ENCODE peak calls at places on chromosomes 3 and 15, in five cellular contexts. A, T, R, D and V are unnamed samples.

GRCh38 chr3:58899159-58899952 is 150.5 kb downstream of the CFAP20DC start:
- DNase-seq in A (no peak), T (peak; percentile 47), R (peak; percentile 69), D (no peak), V (no peak)

GRCh38 chr3:190862209-190863118 is at the start of gene GMNC:
- DNase-seq in A (peak; percentile 72), T (no peak), R (peak; percentile 93), D (peak; percentile 38), V (peak; percentile 41)

GRCh38 chr3:39191103-39191502 is 1.3 kb downstream of the XIRP1 start:
- DNase-seq in A (no peak), T (no peak), R (no peak), D (no peak), V (no peak)

GRCh38 chr3:43338295-43338694 is 52.0 kb downstream of the SNRK start:
- DNase-seq in A (no peak), T (peak; percentile 28), R (no peak), D (no peak), V (no peak)

GRCh38 chr15:40302288-40302886 is 5.3 kb downstream of the PLCB2 start:
- DNase-seq in A (no peak), T (no peak), R (no peak), D (no peak), V (no peak)

GRCh38 chr15:90067953-90068613 is 34.2 kb downstream of the IDH2 start:
- DNase-seq in A (no peak), T (no peak), R (no peak), D (no peak), V (no peak)

GRCh38 chr3:50515565-50516047 is 12.2 kb upstream of the CACNA2D2 start:
- DNase-seq in A (no peak), T (peak; percentile 28), R (peak; percentile 63), D (peak; percentile 12), V (no peak)

GRCh38 chr3:14810795-14811661 is 7.7 kb upstream of the FGD5 start:
- DNase-seq in A (no peak), T (no peak), R (no peak), D (no peak), V (no peak)

GRCh38 chr3:377158-377561 is 180.6 kb downstream of the CHL1 start:
- DNase-seq in A (no peak), T (peak; percentile 36), R (no peak), D (peak; percentile 42), V (no peak)

GRCh38 chr15:75027551-75027950 is 4.2 kb downstream of the PPCDC start:
- DNase-seq in A (no peak), T (no peak), R (no peak), D (no peak), V (no peak)

GRCh38 chr15:44340410-44340809 is 51.9 kb downstream of the GOLM2 start:
- DNase-seq in A (no peak), T (no peak), R (no peak), D (no peak), V (peak; percentile 55)

GRCh38 chr15:34953851-34954250 is 15.7 kb downstream of the AQR start:
- DNase-seq in A (no peak), T (no peak), R (no peak), D (no peak), V (no peak)

GRCh38 chr3:144816366-144816765 is 844.7 kb downstream of the DIPK2A start:
- DNase-seq in A (no peak), T (no peak), R (no peak), D (no peak), V (no peak)

GRCh38 chr15:31442203-31443090 is 115.8 kb downstream of the KLF13 start:
- DNase-seq in A (no peak), T (no peak), R (no peak), D (no peak), V (peak; percentile 15)

GRCh38 chr3:18111702-18112311 is 313.3 kb downstream of the SATB1 start:
- DNase-seq in A (no peak), T (no peak), R (no peak), D (peak; percentile 5), V (no peak)

GRCh38 chr3:17580901-17581300 is 161.5 kb downstream of the TBC1D5 start:
- DNase-seq in A (no peak), T (peak; percentile 31), R (no peak), D (no peak), V (no peak)

GRCh38 chr15:49380912-49381311 is 42.1 kb upstream of the FGF7 start:
- DNase-seq in A (no peak), T (no peak), R (no peak), D (no peak), V (no peak)

GRCh38 chr15:95202569-95203349 is 971.4 kb downstream of the MCTP2 start:
- DNase-seq in A (no peak), T (no peak), R (no peak), D (no peak), V (no peak)

GRCh38 chr3:94159062-94159726 is 96.3 kb downstream of the NSUN3 start:
- DNase-seq in A (no peak), T (peak; percentile 65), R (peak; percentile 62), D (peak; percentile 2), V (no peak)

GRCh38 chr3:45786801-45787495 is 9.4 kb downstream of the SLC6A20 start:
- DNase-seq in A (no peak), T (no peak), R (peak; percentile 21), D (no peak), V (no peak)

GRCh38 chr3:57100046-57100695 is 39.7 kb downstream of the SPATA12 start:
- DNase-seq in A (peak; percentile 59), T (peak; percentile 84), R (peak; percentile 87), D (peak; percentile 66), V (no peak)
- TF ChIP-seq CTCF in A (peak; percentile 92), T (peak; percentile 65), R (peak; percentile 75), D (peak; percentile 91), V (peak; percentile 90)

GRCh38 chr3:40584625-40585189 is 59.9 kb downstream of the ZNF621 start:
- DNase-seq in A (peak; percentile 90), T (peak; percentile 74), R (peak; percentile 91), D (peak; percentile 50), V (no peak)
- H3K4me3 ChIP-seq in A (no peak overlapping the region), T (no peak overlapping the region), R (no peak overlapping the region), D (no peak overlapping the region), V (no peak overlapping the region)

DNA sequence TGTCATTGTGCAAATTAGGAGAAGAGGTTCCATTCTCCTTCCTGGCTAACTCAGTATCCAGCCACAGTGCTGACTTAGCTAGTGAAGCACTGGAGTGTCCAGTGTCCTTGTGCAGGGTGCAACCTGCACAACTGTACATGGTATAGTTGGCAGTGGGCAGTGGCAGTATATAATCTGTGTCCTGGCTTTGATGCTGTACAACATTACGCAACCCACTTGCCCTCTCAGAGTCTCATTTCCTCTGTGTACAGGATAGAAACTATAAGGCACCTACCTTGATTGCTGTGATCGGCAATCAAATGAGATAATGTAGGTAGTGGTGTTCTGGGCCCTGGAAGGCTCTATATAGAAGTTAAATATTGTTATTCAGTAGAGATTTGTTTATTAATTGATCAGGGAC is 333.6 kb downstream of the CLSTN2 start:
- DNase-seq in A (no peak), T (no peak), R (no peak), D (no peak), V (no peak)
- TF ChIP-seq CTCF in A (no peak), T (no peak), R (no peak), D (no peak), V (no peak)

DNA sequence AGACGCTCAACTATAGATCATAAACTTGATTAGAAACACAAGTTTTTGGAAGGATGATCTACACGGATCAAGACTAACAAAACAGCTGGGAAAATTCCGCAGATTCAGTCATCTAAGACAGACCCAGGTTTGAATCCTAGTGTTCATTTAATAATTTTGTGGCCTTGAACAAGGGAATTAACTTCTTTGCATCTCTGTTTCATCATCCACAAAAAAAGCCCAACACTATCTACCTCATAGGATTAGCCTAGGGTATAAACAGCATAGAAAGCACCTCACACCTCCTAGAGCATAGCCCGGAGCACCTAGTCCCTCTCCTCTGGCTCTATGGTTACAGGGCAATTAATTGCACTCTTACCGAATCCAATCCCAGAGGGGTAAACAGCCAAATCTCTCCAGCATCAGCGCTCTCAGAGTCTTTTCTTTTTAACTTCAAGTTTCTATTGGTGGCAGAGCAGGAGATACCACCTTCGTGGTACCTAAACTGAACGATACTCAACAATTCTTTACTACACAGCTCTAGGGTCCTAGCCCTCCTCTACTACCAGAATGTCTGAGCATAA is 3.5 kb downstream of the TBL1XR1 start:
- DNase-seq in A (no peak), T (no peak), R (peak; percentile 48), D (no peak), V (no peak)
- H3K4me3 ChIP-seq in A (peak overlapping the region; percentile 98), T (peak overlapping the region; percentile 99), R (no peak overlapping the region), D (no peak overlapping the region), V (peak overlapping the region; percentile 94)

GRCh38 chr3:131231710-131232348 is 149.7 kb upstream of the NUDT16 start:
- DNase-seq in A (no peak), T (no peak), R (no peak), D (peak; percentile 2), V (no peak)
- TF ChIP-seq CTCF in A (no peak), T (no peak), R (no peak), D (peak; percentile 19), V (peak; percentile 28)

GRCh38 chr15:63972801-63973200 is 73.5 kb downstream of the DAPK2 start:
- DNase-seq in A (no peak), T (no peak), R (no peak), D (no peak), V (no peak)

GRCh38 chr15:63969652-63970421 is 76.4 kb downstream of the DAPK2 start:
- DNase-seq in A (no peak), T (no peak), R (peak; percentile 60), D (peak; percentile 13), V (no peak)

GRCh38 chr15:63971904-63972303 is 74.4 kb downstream of the DAPK2 start:
- DNase-seq in A (no peak), T (no peak), R (no peak), D (no peak), V (no peak)

GRCh38 chr15:63970723-63971426 is 75.4 kb downstream of the DAPK2 start:
- DNase-seq in A (no peak), T (no peak), R (peak; percentile 21), D (no peak), V (no peak)

GRCh38 chr15:63971427-63971805 is 74.9 kb downstream of the DAPK2 start:
- DNase-seq in A (no peak), T (no peak), R (peak; percentile 50), D (no peak), V (no peak)
- H3K4me3 ChIP-seq in A (no peak overlapping the region), T (no peak overlapping the region), R (no peak overlapping the region), D (no peak overlapping the region), V (no peak overlapping the region)

DNA sequence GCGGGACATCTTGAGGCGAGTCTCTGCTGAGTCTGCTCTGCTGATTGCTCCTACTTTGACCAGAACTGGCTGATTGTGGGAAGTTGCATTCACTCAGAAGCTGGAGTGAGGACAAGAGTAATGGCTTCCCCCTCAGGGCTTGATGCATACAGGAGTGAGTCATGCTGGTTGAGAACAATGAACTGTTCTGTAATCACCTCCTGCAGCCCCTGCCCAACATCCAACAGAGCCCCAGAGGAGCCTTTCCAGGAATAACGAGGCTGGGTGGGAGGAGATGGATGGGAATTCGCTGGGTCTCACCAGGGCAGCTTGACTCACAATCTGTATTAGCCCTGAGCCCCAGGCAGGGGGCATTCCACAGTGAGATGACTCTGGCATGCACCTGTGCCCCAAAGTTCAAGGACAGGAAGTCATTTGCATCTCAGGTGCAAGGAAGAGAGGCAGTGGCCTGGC is 85.0 kb downstream of the RAB11A start:
- DNase-seq in A (no peak), T (peak; percentile 12), R (no peak), D (no peak), V (peak; percentile 46)
- TF ChIP-seq CTCF in A (no peak), T (no peak), R (no peak), D (no peak), V (no peak)

GRCh38 chr3:142962520-142963265 is 781 bp downstream of the PAQR9 start:
- DNase-seq in A (no peak), T (peak; percentile 15), R (no peak), D (no peak), V (no peak)
- H3K4me3 ChIP-seq in A (peak overlapping the region; percentile 69), T (peak overlapping the region; percentile 22), R (peak overlapping the region; percentile 70), D (peak overlapping the region; percentile 66), V (peak overlapping the region; percentile 69)

GRCh38 chr15:86066174-86066829 is 13.4 kb upstream of the AGBL1 start:
- DNase-seq in A (no peak), T (no peak), R (no peak), D (no peak), V (no peak)
- TF ChIP-seq CTCF in A (no peak), T (no peak), R (no peak), D (no peak), V (no peak)